ENCODE peak calls at places on chromosome 17, in five cellular contexts. E, I, L, K and O are unnamed samples.

GRCh38 chr17:40699880-40700279 is 3.7 kb downstream of the KRT24 start:
- DNase-seq in I (no peak), K (no peak), E (no peak), L (no peak), O (no peak)

GRCh38 chr17:66570353-66571195 is 264.3 kb upstream of the CACNG5 start:
- DNase-seq in E (no peak), K (no peak), I (no peak), L (no peak), O (no peak)

GRCh38 chr17:61139219-61139618 is 260.4 kb upstream of the TBX2 start:
- DNase-seq in E (peak; percentile 76), L (no peak), K (no peak), I (no peak), O (peak; percentile 40)

GRCh38 chr17:75468311-75468754 is 11.9 kb downstream of the TMEM94 start:
- DNase-seq in K (peak; percentile 47), L (no peak), I (no peak), E (no peak), O (no peak)

GRCh38 chr17:61411114-61411943 is 11.7 kb downstream of the TBX2 start:
- DNase-seq in L (peak; percentile 81), E (peak; percentile 76), I (peak; percentile 56), K (peak; percentile 26), O (peak; percentile 54)

GRCh38 chr17:29158515-29159275 is 21.5 kb downstream of the MYO18A start:
- DNase-seq in L (no peak), I (peak; percentile 56), E (no peak), K (no peak), O (no peak)

GRCh38 chr17:51166198-51166986 is at the start of gene NME2:
- DNase-seq in E (peak; percentile 84), L (peak; percentile 92), I (peak; percentile 92), K (peak; percentile 63), O (peak; percentile 91)

GRCh38 chr17:37673386-37673785 is 30.1 kb upstream of the DDX52 start:
- DNase-seq in E (no peak), K (no peak), I (no peak), L (no peak), O (no peak)

GRCh38 chr17:76791053-76791980 is 53.4 kb downstream of the MFSD11 start:
- DNase-seq in E (peak; percentile 63), I (peak; percentile 58), K (no peak), L (no peak), O (no peak)

GRCh38 chr17:19304209-19304608 is 58.3 kb downstream of the B9D1 start:
- DNase-seq in K (peak; percentile 54), L (no peak), I (peak; percentile 43), E (peak; percentile 77), O (peak; percentile 46)

GRCh38 chr17:45299311-45299710 is 17.5 kb downstream of the MAP3K14 start:
- DNase-seq in K (no peak), I (no peak), L (peak; percentile 61), E (no peak), O (peak; percentile 46)

GRCh38 chr17:30380106-30380420 is 1.3 kb downstream of the CPD start:
- DNase-seq in I (no peak), L (no peak), E (no peak), K (no peak), O (no peak)

GRCh38 chr17:42422958-42423712 is at the start of gene CAVIN1:
- DNase-seq in E (peak; percentile 98), K (peak; percentile 88), I (peak; percentile 93), L (peak; percentile 94), O (peak; percentile 99)

GRCh38 chr17:48352630-48353029 is 77.4 kb downstream of the SKAP1 start:
- DNase-seq in L (no peak), I (no peak), K (no peak), E (peak; percentile 28), O (no peak)

GRCh38 chr17:80477647-80478478 is 1.5 kb upstream of the NPTX1 start:
- DNase-seq in L (peak; percentile 78), I (no peak), K (peak; percentile 39), E (peak; percentile 59), O (no peak)

GRCh38 chr17:6323626-6324356 is 111.1 kb downstream of the AIPL1 start:
- DNase-seq in I (peak; percentile 21), L (no peak), K (no peak), E (no peak), O (no peak)

GRCh38 chr17:15463363-15463762 is 4.1 kb downstream of the CDRT4 start:
- DNase-seq in K (no peak), E (peak; percentile 40), L (peak; percentile 69), I (peak; percentile 46), O (peak; percentile 45)

GRCh38 chr17:13843862-13844640 is 225.3 kb upstream of the COX10 start:
- DNase-seq in L (no peak), K (no peak), I (no peak), E (peak; percentile 27), O (no peak)

GRCh38 chr17:37694734-37695133 is 50.1 kb downstream of the HNF1B start:
- DNase-seq in E (no peak), I (no peak), L (no peak), K (no peak), O (no peak)

GRCh38 chr17:74379495-74380085 is 12.3 kb downstream of the GPR142 start:
- DNase-seq in E (peak; percentile 71), L (peak; percentile 92), K (peak; percentile 90), I (peak; percentile 94), O (peak; percentile 93)

GRCh38 chr17:67232441-67232840 is 12.6 kb downstream of the HELZ start:
- DNase-seq in I (no peak), K (no peak), E (no peak), L (no peak), O (no peak)

GRCh38 chr17:51260960-51261958 is 913 bp downstream of the UTP18 start:
- DNase-seq in I (peak; percentile 64), K (peak; percentile 35), E (peak; percentile 14), L (peak; percentile 76), O (peak; percentile 82)

GRCh38 chr17:42167807-42168206 is 13.0 kb upstream of the RAB5C start:
- DNase-seq in L (no peak), I (no peak), K (no peak), E (no peak), O (no peak)

GRCh38 chr17:71110326-71110725 is 941.0 kb downstream of the KCNJ2 start:
- DNase-seq in I (no peak), K (no peak), E (no peak), L (no peak), O (no peak)

GRCh38 chr17:34703533-34703932 is 124.2 kb downstream of the TMEM132E start:
- DNase-seq in K (peak; percentile 32), L (peak; percentile 92), E (peak; percentile 28), I (no peak), O (no peak)

GRCh38 chr17:82598256-82599011 is 49.8 kb downstream of the WDR45B start:
- DNase-seq in L (no peak), I (no peak), K (no peak), E (peak; percentile 79), O (no peak)

GRCh38 chr17:64707077-64707591 is 45.0 kb upstream of the SMURF2 start:
- DNase-seq in I (peak; percentile 73), E (peak; percentile 100), K (peak; percentile 34), L (peak; percentile 21), O (peak; percentile 95)

GRCh38 chr17:36697907-36698526 is 96.6 kb downstream of the MRM1 start:
- DNase-seq in E (no peak), I (no peak), K (no peak), L (peak; percentile 71), O (no peak)

GRCh38 chr17:73379814-73380213 is 68.0 kb upstream of the CDC42EP4 start:
- DNase-seq in I (no peak), K (no peak), L (no peak), E (no peak), O (no peak)

GRCh38 chr17:19398301-19399181 is 11.6 kb upstream of the MFAP4 start:
- DNase-seq in L (no peak), K (peak; percentile 9), I (peak; percentile 49), E (peak; percentile 74), O (peak; percentile 79)

GRCh38 chr17:78767806-78768205 is 14.3 kb downstream of the CYTH1 start:
- DNase-seq in K (no peak), I (no peak), L (no peak), E (no peak), O (no peak)

GRCh38 chr17:78992542-78993212 is 13.0 kb upstream of the LGALS3BP start:
- DNase-seq in K (no peak), L (no peak), E (no peak), I (no peak), O (no peak)

GRCh38 chr17:74198694-74199093 is 4.8 kb upstream of the RPL38 start:
- DNase-seq in K (no peak), E (no peak), L (no peak), I (no peak), O (no peak)

GRCh38 chr17:61825448-61826137 is 37.7 kb downstream of the BRIP1 start:
- DNase-seq in K (no peak), I (no peak), E (no peak), L (no peak), O (no peak)

GRCh38 chr17:1043601-1044251 is 46.8 kb downstream of the TIMM22 start:
- DNase-seq in E (peak; percentile 52), K (no peak), I (no peak), L (peak; percentile 81), O (peak; percentile 78)
- H3K4me3 ChIP-seq in E (no peak overlapping the region), K (no peak overlapping the region), I (no peak overlapping the region), L (no peak overlapping the region), O (peak overlapping the region; percentile 41)

GRCh38 chr17:8630802-8631553 is 453 bp upstream of the MYH10 start:
- DNase-seq in L (peak; percentile 100), K (peak; percentile 99), I (peak; percentile 98), E (peak; percentile 99), O (peak; percentile 99)
- TF ChIP-seq CTCF in L (no peak), K (no peak), I (peak; percentile 25), E (no peak), O (no peak)

GRCh38 chr17:8014558-8014850 is 12.1 kb downstream of the GUCY2D start:
- DNase-seq in L (no peak), E (no peak), I (no peak), K (no peak), O (no peak)

GRCh38 chr17:8013731-8014557 is 11.5 kb downstream of the GUCY2D start:
- DNase-seq in E (no peak), L (no peak), K (no peak), I (no peak), O (no peak)

GRCh38 chr17:8016632-8017424 is 14.4 kb downstream of the GUCY2D start:
- DNase-seq in K (peak; percentile 44), I (peak; percentile 74), E (peak; percentile 63), L (peak; percentile 67), O (peak; percentile 54)

GRCh38 chr17:8015236-8015956 is 13.0 kb downstream of the GUCY2D start:
- DNase-seq in I (no peak), K (no peak), L (no peak), E (no peak), O (no peak)

GRCh38 chr17:8015957-8016631 is 13.7 kb downstream of the GUCY2D start:
- DNase-seq in L (peak; percentile 32), K (no peak), I (peak; percentile 53), E (no peak), O (no peak)
- H3K4me3 ChIP-seq in L (peak overlapping the region; percentile 37), K (peak overlapping the region; percentile 47), I (peak overlapping the region; percentile 28), E (peak overlapping the region; percentile 34), O (peak overlapping the region; percentile 1)

GRCh38 chr17:3040882-3041281 is 22.5 kb downstream of the OR1D5 start:
- DNase-seq in L (no peak), K (peak; percentile 27), E (no peak), I (no peak), O (no peak)

GRCh38 chr17:3039748-3040147 is 23.7 kb downstream of the OR1D5 start:
- DNase-seq in I (no peak), K (no peak), E (no peak), L (no peak), O (no peak)

GRCh38 chr17:3046753-3047152 is 16.7 kb downstream of the OR1D5 start:
- DNase-seq in L (no peak), K (no peak), E (no peak), I (no peak), O (no peak)

GRCh38 chr17:3038941-3039340 is 24.5 kb downstream of the OR1D5 start:
- DNase-seq in K (peak; percentile 9), I (no peak), L (no peak), E (no peak), O (no peak)

GRCh38 chr17:3043737-3044365 is 19.6 kb downstream of the OR1D5 start:
- DNase-seq in K (peak; percentile 20), I (no peak), E (peak; percentile 11), L (no peak), O (peak; percentile 45)
- TF ChIP-seq CTCF in K (no peak), I (no peak), E (peak; percentile 35), L (no peak), O (no peak)